ENCODE peak calls at places on chromosomes 4 and X, in eight cellular contexts. Q is HepG2, P is suprapubic skin, J is stomach, T is breast epithelium, B is endothelial cell of umbilical vein, C is transverse colon, F is H1. K is an unnamed sample.

GRCh38 chrX:142994988-142995387 is 30.7 kb upstream of the SPANXN4 start:
- DNase-seq in Q (no peak), P (no peak), J (no peak), T (no peak), B (no peak), C (no peak), F (no peak), K (no peak)

GRCh38 chr4:41160010-41160789 is 54.1 kb downstream of the APBB2 start:
- DNase-seq in Q (no peak), P (no peak), J (no peak), T (no peak), B (peak), C (no peak), F (peak), K (no peak)

GRCh38 chr4:87092389-87093141 is 127.9 kb downstream of the KLHL8 start:
- DNase-seq in Q (peak), P (peak), J (peak), T (no peak), B (peak), C (peak), F (no peak), K (no peak)

GRCh38 chr4:26451597-26451996 is 38.7 kb downstream of the CCKAR start:
- DNase-seq in Q (no peak), P (no peak), J (no peak), T (no peak), B (no peak), C (no peak), F (no peak), K (no peak)

GRCh38 chr4:71785957-71786356 is 2.1 kb upstream of the GC start:
- DNase-seq in Q (no peak), P (no peak), J (no peak), T (no peak), B (no peak), C (no peak), F (no peak), K (no peak)

GRCh38 chr4:24816797-24817196 is 21.4 kb downstream of the SOD3 start:
- DNase-seq in Q (no peak), P (no peak), J (no peak), T (no peak), B (no peak), C (no peak), F (no peak), K (no peak)

GRCh38 chr4:155604718-155605601 is 61.7 kb upstream of the GUCY1A1 start:
- DNase-seq in Q (no peak), P (peak), J (peak), T (no peak), B (no peak), C (peak), F (no peak), K (no peak)

GRCh38 chrX:37912286-37912685 is 64.9 kb upstream of the DYNLT3 start:
- DNase-seq in Q (no peak), P (no peak), J (no peak), T (no peak), B (peak), C (no peak), F (no peak), K (no peak)

GRCh38 chr4:90328558-90328957 is 201.4 kb downstream of the CCSER1 start:
- DNase-seq in Q (no peak), P (no peak), J (no peak), T (no peak), B (peak), C (peak), F (no peak), K (no peak)

GRCh38 chr4:149264093-149264733 is 551.4 kb downstream of the IQCM start:
- DNase-seq in Q (peak), P (no peak), J (peak), T (no peak), B (peak), C (peak), F (no peak), K (no peak)

GRCh38 chrX:153848325-153848724 is 18.0 kb upstream of the PDZD4 start:
- DNase-seq in Q (no peak), P (no peak), J (peak), T (no peak), B (no peak), C (no peak), F (no peak), K (no peak)
- TF ChIP-seq POLR2AphosphoS5 in Q (no peak), P (no peak), J (no peak), T (no peak), B (no peak), C (no peak), F (no peak), K (no peak)

GRCh38 chr4:3462790-3463415 is at the start of gene DOK7:
- DNase-seq in Q (no peak), P (no peak), J (peak), T (no peak), B (no peak), C (no peak), F (no peak), K (no peak)
- H3K4me3 ChIP-seq in Q (peak), P (peak), J (peak), T (peak), B (peak), C (peak), F (no peak), K (peak)

DNA sequence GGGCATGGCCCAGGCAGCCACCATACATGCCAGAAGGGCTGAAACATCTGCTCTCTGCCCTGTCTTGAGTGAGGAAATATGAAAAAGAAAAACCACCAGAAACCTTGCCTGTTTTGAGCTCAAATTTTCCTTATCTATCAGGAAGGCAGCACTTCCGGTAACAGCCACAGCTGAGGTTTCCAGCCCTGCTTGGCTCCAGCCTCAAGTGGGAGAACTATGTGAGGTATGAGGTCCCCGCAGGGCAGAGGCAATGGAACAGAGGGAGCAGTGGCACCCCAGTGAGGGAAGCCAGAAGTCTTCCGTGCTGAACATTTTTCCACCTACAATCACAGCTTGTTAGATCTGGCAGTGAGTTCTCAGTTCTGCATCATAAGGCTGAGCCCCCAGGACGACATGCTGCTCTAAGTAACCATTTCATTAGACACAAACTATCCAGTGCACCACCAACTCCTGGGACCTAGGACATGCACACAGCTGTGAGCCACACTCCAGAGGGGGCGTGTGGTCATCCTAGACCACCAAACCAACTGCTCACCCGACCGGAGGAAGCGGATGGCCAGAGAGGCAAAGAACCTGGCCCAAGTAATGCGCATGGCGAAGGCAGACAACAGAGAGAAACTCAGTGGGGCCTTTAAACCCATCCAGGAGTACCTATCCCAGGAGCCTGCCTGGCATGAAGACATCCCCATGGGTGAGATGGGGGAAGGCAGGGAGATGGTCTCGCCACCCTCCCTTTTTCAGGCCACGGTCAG is 22.6 kb downstream of the WDR1 start:
- DNase-seq in Q (no peak), P (no peak), J (no peak), T (no peak), B (peak), C (no peak), F (no peak), K (no peak)
- TF ChIP-seq POLR2AphosphoS5 in Q (no peak), P (no peak), J (no peak), T (peak), B (peak), C (no peak), F (peak), K (peak)

GRCh38 chr4:64001229-64001898 is 407.9 kb downstream of the TECRL start:
- DNase-seq in Q (no peak), P (no peak), J (no peak), T (no peak), B (no peak), C (no peak), F (no peak), K (no peak)
- H3K4me3 ChIP-seq in Q (no peak), P (no peak), J (no peak), T (no peak), B (no peak), C (no peak), F (no peak), K (no peak)

DNA sequence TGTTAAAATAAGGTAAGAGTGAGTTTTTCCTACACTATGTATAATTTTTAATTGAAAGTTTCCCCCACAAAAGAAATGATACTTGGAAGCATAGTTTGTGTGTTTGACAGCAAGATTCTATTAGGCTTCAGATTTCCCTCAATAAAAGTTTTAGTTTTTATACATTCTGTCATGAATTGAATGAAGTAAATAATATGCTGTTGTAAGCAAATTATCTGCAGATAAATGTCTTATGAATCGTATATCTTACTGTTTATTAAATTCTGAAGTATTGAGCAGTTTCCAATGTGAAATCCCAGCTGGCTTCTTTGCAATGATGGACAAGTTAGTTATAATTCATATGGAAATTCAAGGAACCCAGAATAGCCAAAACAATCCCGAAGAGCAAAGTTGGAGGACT is 33.5 kb downstream of the RS1 start:
- DNase-seq in Q (no peak), P (no peak), J (no peak), T (no peak), B (no peak), C (no peak), F (no peak), K (no peak)
- TF ChIP-seq POLR2AphosphoS5 in Q (no peak), P (no peak), J (no peak), T (no peak), B (no peak), C (no peak), F (no peak), K (no peak)

GRCh38 chr4:180665481-180665880 is 1577.7 kb upstream of the TENM3 start:
- DNase-seq in Q (no peak), P (no peak), J (no peak), T (no peak), B (no peak), C (no peak), F (no peak), K (no peak)

GRCh38 chr4:180668732-180669131 is 1574.5 kb upstream of the TENM3 start:
- DNase-seq in Q (no peak), P (no peak), J (no peak), T (no peak), B (no peak), C (no peak), F (no peak), K (no peak)

GRCh38 chr4:180664766-180665368 is 1578.3 kb upstream of the TENM3 start:
- DNase-seq in Q (peak), P (peak), J (peak), T (no peak), B (peak), C (peak), F (peak), K (no peak)

GRCh38 chr4:180669637-180670036 is 1573.6 kb upstream of the TENM3 start:
- DNase-seq in Q (no peak), P (no peak), J (no peak), T (no peak), B (no peak), C (no peak), F (no peak), K (no peak)

GRCh38 chr4:180665994-180666818 is 1577.0 kb upstream of the TENM3 start:
- DNase-seq in Q (peak), P (no peak), J (no peak), T (no peak), B (no peak), C (no peak), F (no peak), K (no peak)
- H3K4me3 ChIP-seq in Q (no peak), P (no peak), J (no peak), T (no peak), B (no peak), C (no peak), F (no peak), K (no peak)

K was measured in spleen.